ENCODE peak calls at places on chromosomes 11 and 22, in four cellular contexts. L, E, A and H are unnamed samples.

GRCh38 chr11:112343368-112344039 is 82.8 kb upstream of the PLET1 start:
- DNase-seq in L (no peak), E (no peak), A (no peak), H (peak; percentile 29)

GRCh38 chr11:66886671-66887221 is 29.9 kb downstream of the LRFN4 start:
- DNase-seq in L (no peak), E (no peak), A (no peak), H (peak; percentile 88)

GRCh38 chr11:130806746-130807145 is 109.5 kb downstream of the SNX19 start:
- DNase-seq in L (no peak), E (no peak), A (no peak), H (no peak)

GRCh38 chr11:119571311-119571710 is 148.3 kb upstream of the THY1 start:
- DNase-seq in L (no peak), E (no peak), A (no peak), H (no peak)

GRCh38 chr11:133934599-133935550 is 21.9 kb downstream of the IGSF9B start:
- DNase-seq in L (peak; percentile 69), E (no peak), A (peak; percentile 29), H (no peak)

GRCh38 chr11:111663820-111664219 is 61.6 kb downstream of the SIK2 start:
- DNase-seq in L (no peak), E (peak; percentile 47), A (peak; percentile 19), H (no peak)

GRCh38 chr22:35409783-35410662 is 10.1 kb downstream of the MCM5 start:
- DNase-seq in L (no peak), E (no peak), A (peak; percentile 52), H (no peak)

GRCh38 chr11:47184711-47185304 is 1.4 kb downstream of the PACSIN3 start:
- DNase-seq in L (no peak), E (peak; percentile 69), A (no peak), H (no peak)

GRCh38 chr11:18865951-18866350 is 73.3 kb downstream of the MRGPRX1 start:
- DNase-seq in L (peak; percentile 14), E (no peak), A (no peak), H (no peak)

GRCh38 chr11:95575517-95575916 is 214.1 kb downstream of the FAM76B start:
- DNase-seq in L (no peak), E (no peak), A (no peak), H (peak; percentile 30)

GRCh38 chr22:32080904-32081303 is 37.8 kb downstream of the SLC5A1 start:
- DNase-seq in L (peak; percentile 12), E (no peak), A (peak; percentile 39), H (peak; percentile 48)

GRCh38 chr11:111081021-111081511 is 164.5 kb upstream of the POU2AF2 start:
- DNase-seq in L (no peak), E (no peak), A (no peak), H (peak; percentile 21)

GRCh38 chr11:75867778-75868374 is 52.9 kb downstream of the UVRAG start:
- DNase-seq in L (peak; percentile 31), E (no peak), A (no peak), H (peak; percentile 60)

GRCh38 chr22:37021710-37022482 is 2.4 kb downstream of the MPST start:
- DNase-seq in L (peak; percentile 51), E (no peak), A (peak; percentile 53), H (peak; percentile 18)

DNA sequence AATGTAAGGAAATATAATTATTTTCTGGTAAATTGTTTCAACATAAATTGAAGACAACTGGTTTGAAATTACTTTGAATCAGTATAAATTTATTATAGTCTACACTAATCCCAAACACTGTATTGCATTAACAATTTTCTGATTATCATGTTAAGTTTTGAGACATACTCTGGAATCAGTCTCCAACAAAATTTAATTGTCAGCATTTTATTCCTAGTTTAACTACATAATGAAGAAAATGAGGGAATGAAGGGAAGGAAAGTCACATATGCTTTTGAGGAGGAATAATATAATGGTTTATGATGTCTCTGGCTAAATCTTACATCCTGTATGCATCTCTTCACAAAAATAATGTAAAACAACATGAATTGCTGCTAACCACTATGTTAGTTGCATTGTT is 14.2 kb downstream of the OR52E1 start:
- DNase-seq in L (no peak), E (no peak), A (no peak), H (no peak)
- H3K4me3 ChIP-seq in L (no peak overlapping the region), E (no peak overlapping the region), A (no peak overlapping the region), H (no peak overlapping the region)

GRCh38 chr11:9613830-9614762 is 40.6 kb downstream of the WEE1 start:
- DNase-seq in L (peak; percentile 73), E (peak; percentile 88), A (peak; percentile 91), H (peak; percentile 83)

GRCh38 chr11:9616042-9616640 is 42.7 kb downstream of the WEE1 start:
- DNase-seq in L (no peak), E (no peak), A (no peak), H (no peak)

GRCh38 chr11:9613118-9613829 is 39.8 kb downstream of the WEE1 start:
- DNase-seq in L (peak; percentile 88), E (peak; percentile 93), A (peak; percentile 95), H (peak; percentile 97)

GRCh38 chr11:9616858-9617257 is 43.4 kb downstream of the WEE1 start:
- DNase-seq in L (no peak), E (no peak), A (no peak), H (no peak)

DNA sequence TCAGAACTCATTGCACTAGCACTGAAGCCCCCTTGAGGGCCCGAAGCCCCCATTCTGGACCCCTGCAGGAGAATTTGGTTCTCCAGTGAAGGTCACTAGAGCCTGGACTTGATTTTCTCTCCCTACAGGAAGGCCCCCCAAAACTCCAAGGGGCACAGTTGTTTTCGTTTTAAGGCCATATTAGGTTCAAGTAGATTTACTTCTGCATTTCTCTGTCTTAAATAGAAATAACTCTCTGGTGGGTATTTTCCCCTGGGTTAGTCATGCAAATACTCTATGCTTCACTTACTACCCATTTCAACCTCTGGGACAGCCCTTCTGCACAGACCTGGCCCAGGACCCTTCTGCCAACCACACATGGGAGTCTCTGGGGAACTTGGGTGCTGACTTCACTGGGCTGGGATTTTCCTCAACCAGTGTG is 41.6 kb downstream of the WEE1 start:
- DNase-seq in L (no peak), E (no peak), A (no peak), H (no peak)
- H3K4me3 ChIP-seq in L (no peak overlapping the region), E (no peak overlapping the region), A (no peak overlapping the region), H (no peak overlapping the region)

DNA sequence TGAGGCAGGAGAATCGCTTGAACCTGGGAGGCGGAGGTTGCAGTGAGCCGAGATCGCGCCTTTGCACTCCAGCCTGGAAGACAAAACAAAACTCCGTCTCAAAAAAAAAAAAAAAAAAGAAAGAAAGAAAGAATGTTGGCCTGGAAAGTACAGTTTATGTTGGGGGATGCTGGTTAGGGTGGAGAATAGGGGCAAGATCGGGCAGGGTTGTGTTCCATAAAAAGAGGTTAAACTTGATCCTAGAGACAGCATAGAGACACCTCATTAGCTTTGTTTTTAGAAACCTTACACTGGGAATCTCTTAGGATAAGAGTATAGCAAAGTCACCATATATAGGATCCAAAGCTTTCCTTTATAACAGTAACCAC is 1.9 kb upstream of the FTH1 start:
- DNase-seq in L (no peak), E (no peak), A (no peak), H (no peak)
- H3K4me3 ChIP-seq in L (no peak overlapping the region), E (no peak overlapping the region), A (no peak overlapping the region), H (no peak overlapping the region)

GRCh38 chr11:72589802-72590761 is 84.1 kb downstream of the PDE2A start:
- DNase-seq in L (peak; percentile 63), E (peak; percentile 56), A (peak; percentile 53), H (peak; percentile 14)
- H3K4me3 ChIP-seq in L (peak overlapping the region; percentile 83), E (peak overlapping the region; percentile 40), A (no peak overlapping the region), H (no peak overlapping the region)

GRCh38 chr22:20244744-20245576 is 23.2 kb downstream of the RTN4R start:
- DNase-seq in L (no peak), E (no peak), A (peak; percentile 17), H (no peak)

GRCh38 chr22:20242393-20243175 is 25.5 kb downstream of the RTN4R start:
- DNase-seq in L (no peak), E (no peak), A (no peak), H (no peak)

GRCh38 chr22:20243176-20243544 is 25.0 kb downstream of the RTN4R start:
- DNase-seq in L (no peak), E (no peak), A (no peak), H (no peak)

GRCh38 chr22:20244250-20244648 is 23.9 kb downstream of the RTN4R start:
- DNase-seq in L (no peak), E (no peak), A (no peak), H (no peak)

DNA sequence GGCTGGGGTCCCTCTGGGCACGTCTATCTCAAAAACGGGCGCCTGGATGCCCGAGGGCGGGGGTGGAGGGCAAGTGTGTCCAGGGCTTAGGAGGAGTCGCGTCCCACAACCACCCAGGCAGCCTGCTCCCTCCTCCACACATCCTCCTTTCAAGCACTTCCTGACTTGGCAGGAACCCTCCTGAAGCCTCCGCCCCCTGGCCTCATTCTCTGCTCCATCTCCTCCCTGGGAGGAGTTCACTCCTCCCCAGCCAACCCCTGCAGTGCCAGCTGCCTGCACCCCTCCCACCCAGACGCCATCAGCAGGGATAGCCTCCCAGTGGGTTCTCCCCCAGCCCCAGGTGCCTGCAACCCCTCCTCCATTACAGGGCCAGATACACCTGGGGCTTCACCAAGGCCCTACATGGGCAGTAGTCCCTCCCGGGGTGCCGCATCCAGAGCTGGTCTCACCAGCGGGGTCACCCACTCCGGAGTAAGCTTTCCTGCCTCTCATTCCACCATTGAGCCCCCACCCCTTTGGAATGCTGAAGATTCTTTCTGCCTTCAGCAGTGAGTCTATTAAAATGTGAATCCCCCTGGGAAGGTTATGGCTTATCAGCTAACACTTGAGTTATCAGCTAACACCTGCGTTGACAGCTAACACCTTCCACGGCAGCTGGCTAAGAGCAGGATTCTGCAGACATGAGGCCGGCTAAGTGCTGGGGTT is 24.4 kb downstream of the RTN4R start:
- DNase-seq in L (no peak), E (no peak), A (peak; percentile 49), H (peak; percentile 71)
- H3K4me3 ChIP-seq in L (peak overlapping the region; percentile 20), E (no peak overlapping the region), A (no peak overlapping the region), H (no peak overlapping the region)

GRCh38 chr22:22374163-22374562 is 129.6 kb downstream of the VPREB1 start:
- DNase-seq in L (no peak), E (no peak), A (no peak), H (no peak)

GRCh38 chr22:22375586-22376351 is 131.2 kb downstream of the VPREB1 start:
- DNase-seq in L (no peak), E (peak; percentile 51), A (peak; percentile 39), H (no peak)

GRCh38 chr22:22377335-22377734 is 131.2 kb downstream of the ZNF280B start:
- DNase-seq in L (no peak), E (no peak), A (no peak), H (no peak)

GRCh38 chr22:22374579-22374978 is 130.0 kb downstream of the VPREB1 start:
- DNase-seq in L (no peak), E (no peak), A (no peak), H (no peak)

GRCh38 chr22:22376352-22376706 is 131.7 kb downstream of the VPREB1 start:
- DNase-seq in L (no peak), E (no peak), A (no peak), H (no peak)
- H3K4me3 ChIP-seq in L (no peak overlapping the region), E (no peak overlapping the region), A (no peak overlapping the region), H (no peak overlapping the region)

GRCh38 chr11:31699066-31699465 is 112.1 kb downstream of the PAX6 start:
- DNase-seq in L (no peak), E (no peak), A (no peak), H (no peak)
- H3K4me3 ChIP-seq in L (no peak overlapping the region), E (no peak overlapping the region), A (no peak overlapping the region), H (no peak overlapping the region)

GRCh38 chr22:17117890-17118289 is 3.3 kb downstream of the TMEM121B start:
- DNase-seq in L (no peak), E (no peak), A (no peak), H (no peak)
- H3K4me3 ChIP-seq in L (no peak overlapping the region), E (no peak overlapping the region), A (no peak overlapping the region), H (no peak overlapping the region)